ENCODE peak calls at places on chromosome 13, in five cellular contexts. A, W, L, Z and M are unnamed samples.

GRCh38 chr13:112106467-112107141 is 39.7 kb downstream of the SOX1 start:
- DNase-seq in A (no peak), W (no peak), L (no peak), Z (no peak), M (peak)

GRCh38 chr13:48773531-48774275 is 120.0 kb downstream of the CYSLTR2 start:
- DNase-seq in A (no peak), W (no peak), L (no peak), Z (no peak), M (no peak)

GRCh38 chr13:110340812-110341444 is 33.8 kb downstream of the COL4A2 start:
- DNase-seq in A (peak), W (peak), L (peak), Z (peak), M (peak)

GRCh38 chr13:33015791-33016323 is 366 bp upstream of the KL start:
- DNase-seq in A (no peak), W (no peak), L (peak), Z (peak), M (no peak)

GRCh38 chr13:73059460-73060250 is 850 bp downstream of the KLF5 start:
- DNase-seq in A (peak), W (peak), L (peak), Z (no peak), M (no peak)

GRCh38 chr13:29476046-29476445 is 119.4 kb downstream of the SLC7A1 start:
- DNase-seq in A (no peak), W (no peak), L (no peak), Z (no peak), M (no peak)

GRCh38 chr13:93304868-93305613 is 78.4 kb downstream of the GPC6 start:
- DNase-seq in A (no peak), W (no peak), L (no peak), Z (no peak), M (no peak)

GRCh38 chr13:32846556-32846955 is 169.7 kb upstream of the KL start:
- DNase-seq in A (no peak), W (no peak), L (no peak), Z (no peak), M (no peak)

GRCh38 chr13:35179494-35179893 is 237.4 kb downstream of the NBEA start:
- DNase-seq in A (no peak), W (no peak), L (no peak), Z (no peak), M (no peak)

GRCh38 chr13:32117696-32118095 is 86.1 kb downstream of the FRY start:
- DNase-seq in A (peak), W (no peak), L (peak), Z (no peak), M (peak)

GRCh38 chr13:23578411-23579071 is 8.3 kb downstream of the TNFRSF19 start:
- DNase-seq in A (peak), W (peak), L (peak), Z (peak), M (peak)

GRCh38 chr13:97191615-97192014 is 30.5 kb upstream of the MBNL2 start:
- DNase-seq in A (no peak), W (no peak), L (no peak), Z (no peak), M (no peak)

GRCh38 chr13:97933736-97934135 is 19.7 kb upstream of the IPO5 start:
- DNase-seq in A (no peak), W (no peak), L (no peak), Z (no peak), M (no peak)

GRCh38 chr13:47017476-47017875 is 120.6 kb upstream of the HTR2A start:
- DNase-seq in A (no peak), W (no peak), L (no peak), Z (no peak), M (no peak)

GRCh38 chr13:20230913-20231838 is 943 bp downstream of the GJB6 start:
- DNase-seq in A (no peak), W (peak), L (no peak), Z (no peak), M (no peak)

GRCh38 chr13:45385320-45385719 is 32.9 kb downstream of the SLC25A30 start:
- DNase-seq in A (no peak), W (no peak), L (no peak), Z (no peak), M (no peak)

GRCh38 chr13:37383856-37384255 is 214.7 kb downstream of the POSTN start:
- DNase-seq in A (no peak), W (no peak), L (no peak), Z (no peak), M (no peak)

GRCh38 chr13:101453784-101454201 is 1.3 kb downstream of the ITGBL1 start:
- DNase-seq in A (no peak), W (no peak), L (peak), Z (peak), M (no peak)
- TF ChIP-seq CTCF in A (no peak), W (no peak), L (peak), Z (no peak), M (no peak)

GRCh38 chr13:44234566-44234965 is 139.1 kb upstream of the SERP2 start:
- DNase-seq in A (no peak), W (no peak), L (no peak), Z (no peak), M (no peak)
- H3K27ac ChIP-seq in A (peak), W (no peak), L (no peak), Z (no peak), M (no peak)

DNA sequence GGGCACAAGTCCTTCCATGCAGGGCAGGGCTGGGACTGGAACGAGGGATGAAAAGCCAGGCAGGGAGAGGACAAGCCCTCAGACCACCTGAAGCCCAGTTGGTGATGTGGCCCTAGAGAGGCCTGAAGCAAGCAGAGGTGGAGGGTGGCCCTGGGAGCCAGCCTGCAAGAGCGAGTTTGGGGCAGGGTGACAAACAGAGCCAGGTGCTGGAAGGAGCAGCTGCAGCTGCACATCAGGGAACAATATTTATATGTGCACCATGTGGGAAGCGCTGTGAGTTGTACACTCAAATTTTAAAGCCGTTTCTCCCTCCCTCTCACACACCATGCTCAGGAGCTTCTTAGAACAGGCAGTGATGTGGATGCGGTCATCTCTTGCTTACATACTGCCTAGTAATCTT is 67.8 kb downstream of the FGF9 start:
- DNase-seq in A (no peak), W (no peak), L (no peak), Z (no peak), M (peak)
- TF ChIP-seq CTCF in A (no peak), W (no peak), L (no peak), Z (no peak), M (no peak)

GRCh38 chr13:30739646-30740642 is 4.6 kb downstream of the ALOX5AP start:
- DNase-seq in A (no peak), W (peak), L (no peak), Z (no peak), M (no peak)
- H3K27ac ChIP-seq in A (no peak), W (peak), L (no peak), Z (peak), M (no peak)

GRCh38 chr13:91154954-91155353 is 192.5 kb upstream of the MIR17HG start:
- DNase-seq in A (no peak), W (no peak), L (no peak), Z (no peak), M (no peak)

GRCh38 chr13:91154553-91154952 is 192.9 kb upstream of the MIR17HG start:
- DNase-seq in A (no peak), W (no peak), L (no peak), Z (no peak), M (no peak)

GRCh38 chr13:91155512-91156114 is 191.9 kb upstream of the MIR17HG start:
- DNase-seq in A (no peak), W (no peak), L (no peak), Z (no peak), M (no peak)

GRCh38 chr13:91157273-91158014 is 190.0 kb upstream of the MIR17HG start:
- DNase-seq in A (no peak), W (no peak), L (no peak), Z (no peak), M (no peak)

GRCh38 chr13:91158015-91158390 is 189.5 kb upstream of the MIR17HG start:
- DNase-seq in A (no peak), W (no peak), L (no peak), Z (no peak), M (no peak)
- TF ChIP-seq CTCF in A (no peak), W (no peak), L (no peak), Z (no peak), M (peak)

GRCh38 chr13:99288069-99288468 is 19.1 kb downstream of the GPR183 start:
- DNase-seq in A (no peak), W (no peak), L (no peak), Z (no peak), M (no peak)
- H3K27ac ChIP-seq in A (no peak), W (no peak), L (peak), Z (peak), M (peak)